ENCODE peak calls at places on chromosomes 6 and 20, in ten cellular contexts. Z, M, C, I, D, K, N, T, O and J are unnamed samples.
A peak's percentile ranks its signal among the peaks of the same experiment; 100 is the strongest.

GRCh38 chr20:61562897-61563504 is 310.9 kb downstream of the CDH4 start:
- DNase-seq in T (no peak), C (no peak), K (no peak), M (no peak), Z (no peak), D (no peak), N (no peak), I (no peak), O (no peak), J (no peak)

GRCh38 chr6:149761438-149761837 is 11.9 kb downstream of the PCMT1 start:
- DNase-seq in T (no peak), K (no peak), I (peak; percentile 12), N (no peak), Z (no peak), D (no peak), C (no peak), O (no peak), M (no peak), J (no peak)

GRCh38 chr6:111676383-111676782 is 70.7 kb upstream of the TRAF3IP2 start:
- DNase-seq in T (no peak), I (no peak), Z (no peak), C (no peak), D (no peak), M (no peak), K (no peak), O (no peak), N (no peak), J (no peak)

GRCh38 chr6:45586216-45587171 is 208.8 kb upstream of the SUPT3H start:
- DNase-seq in D (peak; percentile 73), O (peak; percentile 17), I (no peak), M (peak; percentile 20), C (no peak), T (no peak), Z (no peak), N (no peak), K (no peak), J (no peak)

GRCh38 chr20:21901470-21902275 is 196.2 kb downstream of the PAX1 start:
- DNase-seq in Z (no peak), O (no peak), T (no peak), I (no peak), N (no peak), D (no peak), M (no peak), C (no peak), K (no peak), J (no peak)

GRCh38 chr20:32463642-32464400 is 105.7 kb downstream of the ASXL1 start:
- DNase-seq in T (no peak), K (no peak), Z (no peak), M (no peak), O (no peak), D (no peak), C (no peak), N (peak; percentile 28), I (no peak), J (no peak)

GRCh38 chr6:101302593-101302992 is 90.9 kb upstream of the GRIK2 start:
- DNase-seq in I (no peak), Z (no peak), N (no peak), T (no peak), O (no peak), C (no peak), M (no peak), K (peak; percentile 5), D (no peak), J (no peak)

GRCh38 chr6:152648090-152648489 is 10.9 kb upstream of the SYNE1 start:
- DNase-seq in K (no peak), C (no peak), M (no peak), N (no peak), I (peak; percentile 68), O (no peak), D (no peak), T (no peak), Z (no peak), J (no peak)

GRCh38 chr6:21200056-21200870 is 393.3 kb upstream of the SOX4 start:
- DNase-seq in I (peak; percentile 20), O (no peak), M (no peak), Z (no peak), D (no peak), N (peak; percentile 54), T (no peak), K (no peak), C (peak; percentile 2), J (no peak)

GRCh38 chr6:52603000-52603795 is 26.3 kb upstream of the TRAM2 start:
- DNase-seq in T (no peak), I (peak; percentile 83), K (peak; percentile 92), M (no peak), D (no peak), O (no peak), Z (no peak), N (peak; percentile 80), C (peak; percentile 70), J (peak; percentile 85)

GRCh38 chr6:44011350-44011925 is 115.8 kb downstream of the MRPL14 start:
- DNase-seq in N (no peak), M (no peak), T (no peak), K (no peak), D (no peak), O (no peak), Z (no peak), C (peak; percentile 56), I (no peak), J (no peak)

GRCh38 chr20:43731469-43731868 is 4.7 kb upstream of the GTSF1L start:
- DNase-seq in K (peak; percentile 86), N (peak; percentile 87), C (peak; percentile 76), O (no peak), D (no peak), T (no peak), Z (no peak), M (no peak), I (peak; percentile 71), J (peak; percentile 75)

GRCh38 chr6:156379392-156379910 is 397.7 kb upstream of the ARID1B start:
- DNase-seq in I (peak; percentile 3), T (no peak), O (no peak), M (no peak), K (no peak), N (peak; percentile 58), Z (no peak), D (no peak), C (peak; percentile 56), J (peak; percentile 57)

GRCh38 chr20:20195011-20195705 is 142.8 kb downstream of the CFAP61 start:
- DNase-seq in C (no peak), Z (no peak), N (no peak), O (no peak), M (no peak), T (no peak), D (no peak), I (no peak), K (no peak), J (no peak)

GRCh38 chr6:21678990-21679389 is 85.4 kb downstream of the SOX4 start:
- DNase-seq in I (peak; percentile 91), M (no peak), O (no peak), Z (no peak), N (peak; percentile 40), D (no peak), K (peak; percentile 19), C (peak; percentile 93), T (no peak), J (peak; percentile 71)

GRCh38 chr6:16291739-16292138 is 53.4 kb downstream of the GMPR start:
- DNase-seq in T (no peak), K (no peak), I (no peak), N (no peak), M (no peak), C (no peak), D (no peak), O (no peak), Z (no peak), J (no peak)

GRCh38 chr6:167103041-167103816 is 19.7 kb upstream of the CCR6 start:
- DNase-seq in Z (no peak), C (no peak), O (no peak), T (no peak), D (no peak), N (no peak), M (no peak), K (no peak), I (no peak), J (no peak)

GRCh38 chr20:1569417-1569861 is 11.9 kb upstream of the SIRPD start:
- DNase-seq in K (peak; percentile 87), O (no peak), N (peak; percentile 98), I (peak; percentile 28), T (no peak), Z (no peak), D (no peak), M (no peak), C (peak; percentile 15), J (peak; percentile 78)

GRCh38 chr20:33570743-33571142 is 80.8 kb downstream of the CBFA2T2 start:
- DNase-seq in M (no peak), I (no peak), Z (no peak), C (no peak), T (no peak), N (no peak), O (no peak), K (no peak), D (no peak), J (no peak)

GRCh38 chr6:159646731-159647130 is 46.3 kb downstream of the SOD2 start:
- DNase-seq in Z (no peak), D (no peak), K (peak; percentile 32), I (peak; percentile 86), T (no peak), O (no peak), C (peak; percentile 85), N (peak; percentile 17), M (no peak), J (no peak)